ENCODE peak calls at places on chromosomes 7 and 10, in eight cellular contexts. R, F, M, Y, D, S, K and L are unnamed samples. For H3K36me3, the result is how much of the 10 kb centered on the place peaks cover.

GRCh38 chr7:119452401-119452800 is 820.6 kb upstream of the KCND2 start:
- DNase-seq in R (no peak), F (peak), M (no peak), Y (no peak), D (no peak), S (no peak), K (no peak), L (no peak)

GRCh38 chr7:154835924-154836529 is 166.9 kb downstream of the PAXIP1 start:
- DNase-seq in R (no peak), F (no peak), M (no peak), Y (no peak), D (no peak), S (no peak), K (no peak), L (no peak)

GRCh38 chr10:93850484-93851015 is 43.2 kb upstream of the SLC35G1 start:
- DNase-seq in R (no peak), F (no peak), M (no peak), Y (no peak), D (no peak), S (no peak), K (no peak), L (no peak)

GRCh38 chr10:11746883-11747539 is 4.8 kb downstream of the ECHDC3 start:
- DNase-seq in R (no peak), F (no peak), M (no peak), Y (peak), D (no peak), S (no peak), K (peak), L (no peak)

GRCh38 chr7:2495402-2496309 is 19.5 kb upstream of the GRIFIN start:
- DNase-seq in R (no peak), F (no peak), M (no peak), Y (no peak), D (no peak), S (no peak), K (no peak), L (no peak)

GRCh38 chr7:105164751-105165150 is 150.7 kb downstream of the KMT2E start:
- DNase-seq in R (no peak), F (no peak), M (no peak), Y (no peak), D (no peak), S (no peak), K (no peak), L (no peak)

GRCh38 chr7:39413866-39414668 is 152.1 kb upstream of the YAE1 start:
- DNase-seq in R (no peak), F (peak), M (no peak), Y (no peak), D (peak), S (no peak), K (no peak), L (no peak)

GRCh38 chr7:77351539-77352004 is 64.6 kb downstream of the GSAP start:
- DNase-seq in R (no peak), F (no peak), M (no peak), Y (peak), D (peak), S (no peak), K (peak), L (no peak)

GRCh38 chr10:115981056-115981455 is 291.9 kb downstream of the GFRA1 start:
- DNase-seq in R (no peak), F (no peak), M (no peak), Y (no peak), D (no peak), S (no peak), K (no peak), L (no peak)

GRCh38 chr10:8245131-8246117 is 190.9 kb downstream of the GATA3 start:
- DNase-seq in R (no peak), F (no peak), M (no peak), Y (no peak), D (no peak), S (no peak), K (no peak), L (no peak)

GRCh38 chr7:79063019-79063698 is 390.3 kb downstream of the MAGI2 start:
- DNase-seq in R (no peak), F (no peak), M (no peak), Y (no peak), D (no peak), S (no peak), K (no peak), L (no peak)

GRCh38 chr7:66258409-66258808 is 53.3 kb downstream of the TPST1 start:
- DNase-seq in R (no peak), F (no peak), M (no peak), Y (no peak), D (no peak), S (no peak), K (no peak), L (no peak)

DNA sequence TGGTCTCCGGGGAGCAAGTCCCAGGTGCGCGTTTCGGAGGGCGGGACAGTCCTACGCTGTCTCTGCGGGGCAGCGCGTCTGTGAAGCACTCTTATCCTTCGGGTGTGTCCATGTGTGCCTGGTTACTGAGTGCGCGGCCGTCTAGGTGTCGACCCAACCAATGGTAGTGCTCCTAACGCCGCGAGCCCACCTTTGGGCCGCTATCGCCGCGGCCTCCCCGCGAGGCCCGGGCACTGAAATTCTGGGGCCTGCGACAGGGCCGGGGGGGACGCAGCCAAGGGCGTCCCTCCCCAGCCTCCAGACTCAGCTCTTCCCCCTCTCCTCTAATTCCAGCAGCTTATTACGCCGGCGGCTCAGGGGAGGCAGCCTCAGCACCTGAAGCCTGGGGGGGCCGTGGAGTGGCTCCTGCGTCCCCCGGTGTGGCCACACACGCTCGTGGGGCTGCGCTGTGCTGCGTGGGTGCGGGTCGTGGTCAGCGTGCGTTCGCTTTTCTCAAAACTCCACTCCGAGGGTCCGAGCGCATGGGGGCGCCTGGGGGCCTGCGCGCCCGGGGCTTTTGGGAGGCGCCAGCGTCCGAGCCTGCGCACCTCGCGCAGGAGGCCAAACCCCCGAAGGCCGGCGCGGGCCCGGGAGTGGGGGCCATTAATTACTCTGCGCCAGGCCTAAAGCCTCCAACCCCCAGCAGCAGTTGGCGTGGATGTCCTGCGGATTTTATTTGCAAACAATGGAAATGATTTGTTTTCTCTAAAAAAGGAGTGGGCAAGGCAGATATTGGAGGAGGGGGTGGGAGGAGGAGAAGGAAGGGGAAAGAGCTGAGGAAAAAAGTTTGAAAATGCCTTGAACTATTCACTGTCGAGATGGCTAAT is 3.0 kb upstream of the ZNF503 start:
- DNase-seq in R (no peak), F (peak), M (no peak), Y (peak), D (no peak), S (peak), K (peak), L (no peak)
- TF ChIP-seq CTCF in R (no peak), F (peak), M (no peak), Y (no peak), D (no peak), S (no peak), K (no peak), L (no peak)

GRCh38 chr10:124082555-124082954 is 10.8 kb downstream of the CHST15 start:
- DNase-seq in R (no peak), F (no peak), M (no peak), Y (no peak), D (no peak), S (no peak), K (no peak), L (no peak)

GRCh38 chr10:124084693-124085092 is 8.7 kb downstream of the CHST15 start:
- DNase-seq in R (no peak), F (no peak), M (no peak), Y (no peak), D (no peak), S (no peak), K (no peak), L (no peak)

GRCh38 chr10:124085680-124086079 is 7.7 kb downstream of the CHST15 start:
- DNase-seq in R (no peak), F (no peak), M (no peak), Y (no peak), D (no peak), S (no peak), K (no peak), L (no peak)

GRCh38 chr10:124083047-124083739 is 10.2 kb downstream of the CHST15 start:
- DNase-seq in R (no peak), F (no peak), M (no peak), Y (no peak), D (no peak), S (no peak), K (no peak), L (no peak)

DNA sequence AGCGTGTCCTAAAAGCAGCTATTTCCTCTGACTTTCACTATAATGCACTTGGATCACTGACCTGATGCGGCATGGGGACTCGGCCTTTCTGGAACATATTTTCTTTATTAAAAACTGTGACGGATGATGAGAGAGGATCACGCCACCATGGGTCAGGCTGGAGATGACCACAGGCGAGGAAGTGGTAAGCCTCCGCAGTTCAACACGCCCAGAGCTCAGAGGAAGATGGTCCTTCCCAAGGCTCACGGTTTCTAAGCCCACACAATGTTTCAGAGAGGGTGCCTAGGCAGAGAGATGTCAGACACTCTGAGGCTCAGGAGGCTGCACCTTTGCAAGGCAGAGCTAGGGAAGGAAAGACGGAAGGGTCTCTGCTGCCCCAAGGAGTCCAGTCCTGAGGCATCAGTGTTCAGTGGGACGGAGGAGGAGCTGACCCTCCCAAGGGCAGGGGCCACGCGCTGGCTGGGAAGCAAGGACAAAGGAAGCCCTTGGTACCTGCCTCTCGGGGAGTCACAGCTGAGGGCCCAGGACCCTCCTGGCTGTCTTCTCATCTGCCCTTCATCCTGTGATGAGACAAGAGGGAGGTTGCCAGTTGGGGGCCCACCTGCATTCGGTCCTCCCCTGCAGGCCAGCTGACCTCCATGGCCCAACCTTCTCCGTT is 9.5 kb downstream of the CHST15 start:
- DNase-seq in R (no peak), F (no peak), M (no peak), Y (peak), D (no peak), S (no peak), K (no peak), L (peak)
- H3K4me3 ChIP-seq in R (no peak), F (no peak), M (no peak), Y (no peak), D (no peak), S (no peak), K (no peak), L (no peak)

DNA sequence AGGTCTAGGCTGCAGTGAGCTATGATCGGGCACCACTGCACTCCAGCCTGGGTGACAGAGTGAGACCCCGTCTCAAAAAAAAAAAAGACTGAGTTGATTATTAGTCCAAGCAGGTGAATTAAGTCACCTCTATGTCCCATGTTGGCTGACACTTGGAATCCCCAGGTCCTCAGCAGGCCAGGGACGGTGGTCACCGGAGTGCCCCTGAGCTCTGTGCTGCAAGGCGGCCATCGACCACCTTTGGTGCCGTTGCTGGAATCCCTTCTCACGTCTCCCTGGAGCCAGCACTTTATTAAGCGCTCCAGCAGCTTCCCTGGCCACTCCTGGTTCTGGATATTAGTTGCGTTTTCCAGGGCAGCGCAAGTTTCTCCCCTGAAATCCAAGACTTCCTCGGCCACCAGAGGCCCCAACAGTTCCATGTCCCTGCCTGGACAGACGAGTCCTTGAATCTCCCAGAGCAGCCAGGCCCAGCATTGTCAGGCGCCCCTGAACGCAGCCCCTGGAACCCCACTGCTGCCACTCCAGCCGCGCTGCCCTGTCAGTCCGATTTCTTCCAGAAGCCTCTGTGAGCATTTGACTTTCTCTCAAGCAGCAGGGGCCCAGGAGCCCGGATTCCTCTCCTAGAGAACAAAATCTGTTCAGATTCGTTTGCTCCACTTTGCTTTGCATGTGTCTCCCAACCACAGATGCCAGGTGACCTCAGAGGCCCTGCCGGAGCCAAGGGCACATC is 38.4 kb upstream of the FOXL3 start:
- DNase-seq in R (no peak), F (no peak), M (no peak), Y (no peak), D (no peak), S (no peak), K (no peak), L (no peak)
- H3K36me3 ChIP-seq in R (half or more), F (under half), M (under half), Y (under half), D (under half), S (half or more), K (under half), L (half or more)

DNA sequence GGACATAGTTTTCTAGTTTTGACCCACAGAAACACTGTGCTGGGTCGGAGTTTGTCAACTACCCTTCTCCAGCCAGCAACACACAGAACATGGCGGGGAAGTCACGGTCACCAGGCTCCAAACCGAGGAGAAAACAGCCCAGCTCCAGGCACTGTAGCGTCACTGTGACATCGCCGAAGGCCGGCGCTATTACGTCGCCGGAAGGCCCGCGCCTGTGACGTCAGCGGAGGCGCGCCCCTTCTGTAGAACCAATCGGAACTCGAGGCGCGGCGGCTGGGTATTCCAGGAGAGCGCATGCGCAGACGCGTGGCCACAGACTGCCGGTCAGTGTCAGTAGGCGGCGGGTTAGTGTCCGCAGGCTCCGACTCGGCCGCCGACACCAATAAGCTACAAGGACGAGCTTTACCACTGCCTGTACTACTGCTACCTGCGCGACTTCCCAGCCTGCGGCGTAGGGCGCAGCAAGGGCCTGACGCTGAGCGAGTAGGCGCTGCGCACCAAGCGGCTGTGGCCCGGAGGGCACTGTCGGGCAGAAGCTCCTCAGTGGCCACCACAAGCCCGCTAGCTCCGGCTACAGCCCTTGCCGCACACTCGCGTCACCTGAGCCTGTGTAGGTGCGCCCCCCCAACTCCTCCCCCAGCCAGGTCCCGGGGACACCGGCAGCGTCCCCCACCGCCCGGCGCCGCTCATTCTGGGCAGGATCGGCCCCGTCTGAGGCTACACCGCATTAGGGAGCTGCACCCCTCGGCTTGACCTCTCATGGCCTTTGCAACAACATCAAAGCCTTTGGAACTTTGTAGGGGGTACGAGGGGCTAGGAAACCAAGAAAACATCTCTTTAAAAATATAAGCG is 35.1 kb upstream of the SRRM3 start:
- DNase-seq in R (peak), F (peak), M (peak), Y (peak), D (peak), S (peak), K (peak), L (peak)
- TF ChIP-seq CTCF in R (no peak), F (no peak), M (peak), Y (no peak), D (no peak), S (no peak), K (peak), L (peak)

GRCh38 chr7:108420482-108420908 is 35.7 kb downstream of the NRCAM start:
- DNase-seq in R (no peak), F (no peak), M (no peak), Y (no peak), D (no peak), S (no peak), K (no peak), L (no peak)
- H3K4me3 ChIP-seq in R (no peak), F (no peak), M (no peak), Y (no peak), D (no peak), S (no peak), K (no peak), L (no peak)

DNA sequence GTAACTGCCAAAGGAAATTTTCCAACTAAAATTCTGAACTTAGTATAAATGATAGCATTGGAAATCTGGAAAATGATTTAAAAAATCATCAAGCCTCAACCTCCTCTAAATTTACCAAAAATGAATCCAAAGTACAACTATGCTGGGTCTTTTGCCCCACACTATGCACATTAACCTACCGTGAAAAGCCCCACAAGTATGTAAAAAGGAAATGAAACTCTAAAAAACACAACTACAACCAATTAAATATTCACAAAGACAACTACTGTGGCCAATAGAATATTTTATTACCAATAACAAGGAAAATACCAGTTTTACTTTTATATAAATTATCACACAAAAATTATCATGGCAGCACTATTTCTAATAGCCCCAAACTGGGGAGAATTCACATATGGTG is 19.3 kb downstream of the EIF3A start:
- DNase-seq in R (no peak), F (no peak), M (no peak), Y (no peak), D (no peak), S (no peak), K (no peak), L (no peak)
- H3K36me3 ChIP-seq in R (half or more), F (half or more), M (under half), Y (under half), D (half or more), S (half or more), K (under half), L (under half)

GRCh38 chr7:20504060-20504459 is 111.4 kb upstream of the ABCB5 start:
- DNase-seq in R (no peak), F (no peak), M (no peak), Y (no peak), D (no peak), S (no peak), K (no peak), L (no peak)
- TF ChIP-seq CTCF in R (no peak), F (no peak), M (no peak), Y (no peak), D (no peak), S (no peak), K (no peak), L (no peak)

GRCh38 chr10:53770903-53771302 is 998.3 kb upstream of the MBL2 start:
- DNase-seq in R (no peak), F (no peak), M (no peak), Y (no peak), D (no peak), S (no peak), K (no peak), L (no peak)

DNA sequence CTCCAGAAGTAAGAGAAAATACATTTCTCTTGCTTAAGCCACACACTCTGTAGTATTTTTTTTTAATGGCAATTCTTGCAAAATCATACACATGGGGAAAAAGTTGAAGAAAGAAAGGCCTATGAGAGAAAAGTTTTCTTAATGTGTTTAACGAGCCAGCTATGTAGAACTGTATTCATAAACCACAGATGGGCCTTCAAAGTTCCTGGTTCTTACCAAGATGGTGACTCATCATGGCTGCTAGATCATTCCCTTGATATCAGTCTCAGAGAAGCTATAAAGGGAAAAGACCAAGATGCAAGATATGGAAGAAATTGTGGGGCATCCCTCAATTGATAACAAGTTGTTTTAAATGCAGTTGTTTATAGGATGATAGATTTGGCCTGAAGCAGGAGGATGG is 992.7 kb upstream of the MBL2 start:
- DNase-seq in R (no peak), F (peak), M (no peak), Y (no peak), D (no peak), S (no peak), K (no peak), L (no peak)
- H3K4me3 ChIP-seq in R (no peak), F (no peak), M (no peak), Y (no peak), D (no peak), S (no peak), K (no peak), L (no peak)

GRCh38 chr7:110205899-110206298 is 885.0 kb upstream of the LRRN3 start:
- DNase-seq in R (no peak), F (peak), M (no peak), Y (no peak), D (no peak), S (no peak), K (no peak), L (no peak)

GRCh38 chr7:110210941-110211608 is 879.9 kb upstream of the LRRN3 start:
- DNase-seq in R (no peak), F (no peak), M (no peak), Y (no peak), D (no peak), S (no peak), K (no peak), L (no peak)
- H3K36me3 ChIP-seq in R (under half), F (under half), M (under half), Y (under half), D (under half), S (under half), K (under half), L (under half)